ENCODE peak calls at places on chromosome 9, in six cellular contexts. L, T, I, B, Z and W are unnamed samples. For H3K4me1, the result is how much of the 10 kb centered on the place peaks cover.

GRCh38 chr9:99162759-99163364 is 57.9 kb downstream of the TGFBR1 start:
- DNase-seq in B (no peak), Z (no peak), T (no peak), L (no peak), I (no peak), W (no peak)

GRCh38 chr9:4297795-4298254 is 2.0 kb downstream of the GLIS3 start:
- DNase-seq in L (peak), I (peak), T (peak), Z (peak), B (no peak), W (peak)

GRCh38 chr9:33425128-33425533 is 22.3 kb downstream of the AQP3 start:
- DNase-seq in I (no peak), T (no peak), L (no peak), B (no peak), Z (no peak), W (no peak)

GRCh38 chr9:15482146-15482545 is 28.6 kb downstream of the PSIP1 start:
- DNase-seq in L (no peak), Z (no peak), T (no peak), I (no peak), B (no peak), W (no peak)

GRCh38 chr9:13520069-13520468 is 240.6 kb upstream of the MPDZ start:
- DNase-seq in T (no peak), Z (no peak), B (no peak), I (no peak), L (no peak), W (no peak)

GRCh38 chr9:132125361-132125760 is 36.5 kb upstream of the NTNG2 start:
- DNase-seq in I (no peak), T (peak), L (no peak), Z (no peak), B (no peak), W (no peak)

GRCh38 chr9:101453776-101454570 is 18.4 kb upstream of the ALDOB start:
- DNase-seq in L (peak), Z (no peak), T (no peak), B (no peak), I (no peak), W (no peak)

GRCh38 chr9:3662671-3663070 is 136.9 kb upstream of the RFX3 start:
- DNase-seq in B (no peak), I (no peak), L (no peak), Z (no peak), T (no peak), W (no peak)

GRCh38 chr9:94946256-94946655 is 219.8 kb downstream of the AOPEP start:
- DNase-seq in T (no peak), Z (no peak), L (no peak), I (no peak), B (no peak), W (no peak)

GRCh38 chr9:132341177-132341840 is 13.5 kb downstream of the SETX start:
- DNase-seq in B (no peak), L (no peak), Z (no peak), I (no peak), T (no peak), W (no peak)

GRCh38 chr9:94874316-94874715 is 147.8 kb downstream of the AOPEP start:
- DNase-seq in T (no peak), Z (no peak), B (no peak), L (no peak), I (no peak), W (no peak)

GRCh38 chr9:112377087-112377486 is 2.8 kb upstream of the HSDL2 start:
- DNase-seq in B (no peak), L (no peak), T (no peak), I (no peak), Z (no peak), W (no peak)

GRCh38 chr9:90813011-90813410 is 11.4 kb downstream of the SYK start:
- DNase-seq in L (no peak), B (no peak), I (no peak), T (no peak), Z (no peak), W (no peak)

GRCh38 chr9:93124793-93125192 is 9.3 kb downstream of the NINJ1 start:
- DNase-seq in B (no peak), T (peak), Z (no peak), I (no peak), L (peak), W (peak)

GRCh38 chr9:120394058-120394669 is 185.8 kb downstream of the CDK5RAP2 start:
- DNase-seq in Z (no peak), I (no peak), L (peak), B (peak), T (no peak), W (no peak)

GRCh38 chr9:73753171-73753570 is 601.5 kb downstream of the ANXA1 start:
- DNase-seq in I (no peak), B (peak), T (no peak), L (no peak), Z (no peak), W (no peak)

GRCh38 chr9:15373881-15374280 is 48.8 kb upstream of the SNAPC3 start:
- DNase-seq in B (no peak), L (no peak), I (no peak), T (no peak), Z (no peak), W (no peak)

GRCh38 chr9:80177949-80178480 is 606.2 kb downstream of the TLE4 start:
- DNase-seq in Z (no peak), I (no peak), B (no peak), T (no peak), L (no peak), W (no peak)

DNA sequence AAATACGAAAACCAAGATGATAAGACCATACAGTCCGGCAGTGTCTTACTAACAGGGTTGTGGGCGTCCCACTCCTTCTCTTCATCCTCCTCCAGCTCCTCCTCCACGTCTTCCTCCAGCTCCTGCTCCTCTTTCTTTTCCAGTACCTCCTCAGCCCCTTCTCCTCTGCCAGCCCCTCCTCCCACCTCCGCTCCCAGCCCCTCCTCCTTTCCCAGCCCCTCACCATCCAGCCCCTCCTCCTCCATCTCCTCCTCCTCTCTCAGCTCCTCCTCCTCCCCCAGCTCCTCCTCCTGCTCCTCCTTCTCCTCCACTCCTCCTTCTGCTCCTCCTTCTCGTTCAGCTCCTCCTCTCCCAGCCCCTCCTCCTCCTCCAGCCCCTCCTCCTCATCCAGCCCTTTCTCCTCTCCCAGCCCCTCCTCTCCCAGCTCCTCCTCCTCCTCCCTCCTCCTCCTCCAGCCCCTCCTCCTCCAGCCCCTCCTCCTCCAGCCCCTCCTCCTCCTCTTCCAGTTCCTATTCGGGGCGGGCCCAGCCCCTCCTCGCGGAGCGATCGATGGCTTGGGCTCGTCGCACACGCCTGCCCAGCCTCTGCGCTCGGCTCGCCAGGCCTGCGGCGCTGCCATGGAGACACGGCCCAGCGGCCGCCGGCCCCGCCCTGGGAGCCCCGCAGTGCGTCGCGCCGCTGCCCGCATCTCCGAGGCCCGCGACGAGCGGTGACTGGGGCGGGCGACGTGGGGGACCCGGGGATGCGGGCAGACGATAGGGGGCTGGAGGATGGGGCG is at the start of gene BRD3OS:
- DNase-seq in B (peak), L (peak), I (peak), Z (peak), T (peak), W (peak)
- H3K27ac ChIP-seq in B (no peak), L (no peak), I (peak), Z (peak), T (no peak), W (peak)

GRCh38 chr9:134740071-134740470 is 98.5 kb downstream of the COL5A1 start:
- DNase-seq in T (no peak), B (no peak), I (no peak), Z (no peak), L (no peak), W (no peak)

GRCh38 chr9:134744542-134745295 is 103.1 kb downstream of the COL5A1 start:
- DNase-seq in B (no peak), Z (no peak), T (no peak), I (no peak), L (no peak), W (no peak)

GRCh38 chr9:134741846-134742245 is 100.2 kb downstream of the COL5A1 start:
- DNase-seq in L (no peak), I (no peak), B (no peak), Z (no peak), T (no peak), W (no peak)

GRCh38 chr9:134739660-134739968 is 98.0 kb downstream of the COL5A1 start:
- DNase-seq in Z (no peak), T (no peak), B (no peak), L (no peak), I (no peak), W (no peak)

DNA sequence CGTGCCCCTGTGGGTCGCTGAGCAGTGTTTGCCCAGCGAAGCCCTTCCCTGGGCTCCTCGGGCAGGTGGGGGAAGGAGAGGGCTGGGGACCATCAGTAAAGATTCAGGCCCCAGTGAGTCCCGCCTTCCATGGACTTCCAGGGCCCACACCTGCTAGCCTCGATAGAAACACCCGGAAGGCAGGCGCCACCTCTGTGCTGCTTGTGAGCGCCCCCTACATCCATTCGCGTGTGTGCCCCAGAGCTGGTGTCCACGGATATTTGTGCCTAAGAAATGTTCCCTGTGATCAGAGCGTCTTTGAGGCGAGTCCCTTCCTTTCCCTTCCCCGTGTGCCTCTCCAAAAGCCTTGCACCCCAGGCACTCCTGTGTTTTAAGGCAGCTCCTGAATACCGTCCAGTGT is 101.2 kb downstream of the COL5A1 start:
- DNase-seq in T (peak), L (no peak), I (no peak), Z (no peak), B (no peak), W (no peak)
- TF ChIP-seq CTCF in T (peak), L (no peak), I (no peak), Z (no peak), B (no peak), W (no peak)

GRCh38 chr9:270657-271237 is 56.1 kb downstream of the DOCK8 start:
- DNase-seq in B (no peak), T (no peak), L (no peak), I (no peak), Z (no peak), W (no peak)

GRCh38 chr9:272251-273213 is 57.9 kb downstream of the DOCK8 start:
- DNase-seq in Z (peak), T (no peak), I (no peak), B (no peak), L (peak), W (peak)

GRCh38 chr9:278651-279050 is 64.0 kb downstream of the DOCK8 start:
- DNase-seq in Z (peak), B (no peak), T (no peak), L (no peak), I (no peak), W (peak)

GRCh38 chr9:277595-278330 is 63.1 kb downstream of the DOCK8 start:
- DNase-seq in L (no peak), B (no peak), Z (no peak), I (no peak), T (no peak), W (no peak)

GRCh38 chr9:274101-274500 is 59.4 kb downstream of the DOCK8 start:
- DNase-seq in L (no peak), I (no peak), Z (no peak), B (no peak), T (no peak), W (no peak)
- H3K4me1 ChIP-seq in L (under half), I (under half), Z (under half), B (under half), T (under half), W (under half)

DNA sequence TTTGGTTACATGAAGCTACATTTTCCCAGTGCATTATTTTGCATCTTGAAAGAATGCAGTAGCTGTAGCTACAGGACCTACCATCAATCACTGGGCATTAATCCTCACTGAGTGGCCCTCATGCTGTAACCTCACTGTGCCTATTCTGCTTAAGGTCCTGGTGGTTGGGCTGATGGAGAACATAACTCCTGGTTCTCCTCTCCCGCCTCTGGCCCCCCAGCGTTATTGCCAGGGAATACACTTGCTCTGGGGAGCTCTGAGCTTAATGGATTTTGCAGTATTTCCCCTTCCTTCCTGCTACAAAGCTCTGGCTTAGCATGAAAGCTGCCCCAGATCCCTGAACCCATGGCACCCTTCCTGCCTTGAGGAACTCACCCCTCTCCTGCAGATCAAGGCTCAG is 111.6 kb upstream of the EQTN start:
- DNase-seq in B (no peak), I (no peak), L (no peak), T (no peak), Z (no peak), W (no peak)
- H3K27ac ChIP-seq in B (no peak), I (no peak), L (no peak), T (no peak), Z (no peak), W (no peak)

GRCh38 chr9:137236936-137237421 is 4.1 kb upstream of the TUBB4B start:
- DNase-seq in T (no peak), B (no peak), I (no peak), L (no peak), Z (no peak), W (no peak)

GRCh38 chr9:137234758-137235423 is 4.2 kb downstream of the SLC34A3 start:
- DNase-seq in T (no peak), L (no peak), Z (no peak), I (no peak), B (no peak), W (no peak)

GRCh38 chr9:137234055-137234697 is 3.5 kb downstream of the SLC34A3 start:
- DNase-seq in Z (no peak), I (no peak), T (no peak), L (no peak), B (no peak), W (no peak)

GRCh38 chr9:137236238-137236935 is 4.7 kb upstream of the TUBB4B start:
- DNase-seq in I (peak), T (peak), Z (peak), B (no peak), L (peak), W (peak)

DNA sequence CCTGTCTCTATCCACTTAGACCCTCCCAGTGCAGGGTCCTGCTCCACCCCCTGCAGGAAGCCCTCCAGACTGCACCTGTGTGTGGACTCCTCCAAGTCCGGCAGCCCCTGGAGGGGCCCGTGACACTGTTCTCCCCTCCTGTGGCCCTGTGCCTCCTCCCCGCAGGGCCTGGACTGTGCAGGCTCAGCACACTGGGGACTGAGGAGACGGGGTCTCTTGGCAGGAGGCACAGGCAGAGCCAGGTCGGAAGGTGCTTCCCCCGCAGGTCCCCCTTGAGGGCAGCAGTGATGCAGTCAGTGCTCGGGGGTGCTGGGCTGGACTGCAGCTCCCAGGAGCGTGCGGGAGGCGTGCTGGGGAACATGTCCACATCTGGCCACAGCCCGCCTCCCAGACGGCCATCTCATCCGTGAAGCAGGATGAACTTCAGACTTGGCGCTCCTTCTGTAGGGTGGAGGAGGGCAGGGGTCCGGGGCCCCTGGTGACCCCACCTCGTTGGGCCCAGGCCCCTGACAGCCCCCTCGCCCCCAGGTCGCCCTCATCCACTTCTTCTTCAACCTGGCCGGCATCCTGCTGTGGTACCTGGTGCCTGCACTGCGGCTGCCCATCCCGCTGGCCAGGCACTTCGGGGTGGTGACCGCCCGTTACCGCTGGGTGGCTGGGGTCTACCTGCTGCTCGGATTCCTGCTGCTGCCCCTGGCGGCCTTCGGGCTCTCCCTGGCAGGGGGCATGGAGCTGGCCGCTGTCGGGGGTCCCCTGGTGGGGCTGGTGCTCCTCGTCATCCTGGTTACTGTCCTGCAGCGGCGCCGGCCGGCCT is 4.9 kb downstream of the SLC34A3 start:
- DNase-seq in B (no peak), L (no peak), I (no peak), T (peak), Z (no peak), W (no peak)
- TF ChIP-seq CTCF in B (no peak), L (no peak), I (no peak), T (peak), Z (no peak), W (no peak)

GRCh38 chr9:36987409-36987808 is 46.7 kb downstream of the PAX5 start:
- DNase-seq in L (no peak), I (no peak), B (no peak), Z (no peak), T (no peak), W (no peak)
- H3K4me1 ChIP-seq in L (under half), I (under half), B (under half), Z (under half), T (under half), W (under half)

GRCh38 chr9:124353811-124354274 is 61.4 kb downstream of the PSMB7 start:
- DNase-seq in Z (no peak), L (no peak), T (no peak), I (no peak), B (no peak), W (no peak)
- H3K27ac ChIP-seq in Z (no peak), L (no peak), T (no peak), I (no peak), B (no peak), W (no peak)

DNA sequence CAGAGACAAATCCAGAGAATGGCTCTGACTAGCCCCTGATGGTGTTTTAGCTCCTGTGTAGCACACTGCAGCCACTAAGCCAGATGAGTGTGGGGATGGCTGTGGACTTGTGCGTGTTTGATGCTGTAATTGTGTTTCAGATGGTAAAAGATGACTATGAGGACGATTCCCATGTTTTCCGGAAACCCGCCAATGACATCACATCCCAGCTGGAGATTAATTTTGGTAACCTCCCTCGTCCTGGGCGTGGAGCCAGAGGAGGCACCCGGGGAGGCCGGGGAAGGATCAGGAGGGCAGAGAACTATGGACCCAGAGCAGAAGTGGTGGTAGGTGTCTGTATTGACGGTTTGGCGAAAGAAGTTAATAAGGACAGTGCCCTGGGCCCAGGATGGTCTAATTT is 38.0 kb downstream of the HABP4 start:
- DNase-seq in L (no peak), B (no peak), Z (no peak), T (no peak), I (no peak), W (no peak)
- TF ChIP-seq CTCF in L (no peak), B (no peak), Z (no peak), T (no peak), I (no peak), W (no peak)

GRCh38 chr9:89426389-89426961 is 71.4 kb downstream of the SEMA4D start:
- DNase-seq in B (no peak), T (no peak), Z (no peak), L (no peak), I (no peak), W (peak)

GRCh38 chr9:89425921-89426388 is 72.0 kb downstream of the SEMA4D start:
- DNase-seq in B (no peak), I (no peak), Z (no peak), T (no peak), L (no peak), W (no peak)

GRCh38 chr9:89427621-89428221 is 70.2 kb downstream of the SEMA4D start:
- DNase-seq in I (no peak), Z (no peak), T (no peak), B (no peak), L (peak), W (no peak)

GRCh38 chr9:89422151-89422918 is 75.6 kb downstream of the SEMA4D start:
- DNase-seq in L (no peak), T (no peak), B (peak), I (no peak), Z (no peak), W (no peak)

DNA sequence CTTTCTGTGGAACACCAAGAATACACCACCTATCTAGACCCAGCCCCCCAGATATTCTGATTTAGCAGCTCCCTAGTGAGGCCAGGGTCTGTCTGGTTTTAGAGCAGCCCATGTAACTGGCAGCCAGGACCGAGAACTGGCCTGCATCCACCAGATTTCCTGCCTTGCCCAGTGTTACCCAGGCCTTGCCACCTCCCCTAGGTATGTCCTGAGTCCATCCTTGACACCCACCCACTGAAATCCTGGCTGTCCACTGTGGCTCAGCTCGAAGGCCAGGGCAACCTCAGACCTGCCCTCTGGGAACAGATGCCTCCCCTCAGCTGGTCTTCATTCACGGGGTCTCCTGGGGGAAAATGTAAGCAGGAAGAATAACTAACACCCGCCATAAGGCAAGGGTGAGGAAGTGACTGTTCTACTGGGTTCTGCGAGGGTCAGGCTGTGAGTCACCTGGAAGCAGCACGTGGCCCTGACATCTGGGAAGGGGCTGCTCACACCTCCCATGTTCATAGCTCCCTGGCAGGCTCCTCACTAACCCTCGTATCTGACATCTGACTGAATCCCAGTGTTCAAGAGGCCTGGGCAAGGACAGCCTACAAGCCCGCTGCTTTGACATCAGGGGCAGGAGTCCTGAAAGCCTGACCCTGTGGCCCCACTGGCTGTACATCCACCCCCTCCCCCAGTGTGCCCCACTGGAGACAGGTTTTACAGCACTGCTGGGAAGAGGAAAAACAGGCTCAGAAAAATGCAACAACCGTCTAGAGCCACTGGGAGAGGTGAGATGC is 72.7 kb downstream of the SEMA4D start:
- DNase-seq in B (no peak), Z (no peak), I (no peak), L (no peak), T (no peak), W (no peak)
- H3K4me1 ChIP-seq in B (under half), Z (under half), I (under half), L (under half), T (under half), W (under half)